ENCODE peak calls at places on chromosomes 16 and 17, in ten cellular contexts. J is transverse colon; W is NCI-H82; C is effector CD4-positive, alpha-beta T cell; I is erythroblast; O is choroid plexus epithelial cell; R is CD8-positive, alpha-beta T cell; Z is AG04450; P is MV-4-11; S is HEK293T. X is an unnamed sample.

GRCh38 chr16:3642397-3643094 is 11.9 kb upstream of the DNASE1 start:
- DNase-seq in Z (no peak), J (peak), C (no peak), I (peak), P (no peak), W (no peak), S (no peak), O (peak), R (no peak), X (peak)

GRCh38 chr16:26688699-26689098 is 378.0 kb upstream of the C16orf82 start:
- DNase-seq in I (no peak), P (no peak), R (no peak), O (no peak), J (no peak), C (no peak), Z (no peak), W (no peak), S (no peak), X (no peak)

GRCh38 chr17:61422116-61422799 is 22.6 kb downstream of the TBX2 start:
- DNase-seq in W (peak), R (no peak), O (no peak), S (no peak), Z (no peak), J (no peak), P (no peak), I (no peak), C (no peak), X (no peak)

GRCh38 chr16:88815901-88816589 is 4.3 kb upstream of the APRT start:
- DNase-seq in W (peak), C (peak), J (peak), S (no peak), Z (no peak), O (no peak), I (peak), R (peak), P (no peak), X (peak)

GRCh38 chr17:50518265-50519023 is 10.2 kb downstream of the MYCBPAP start:
- DNase-seq in W (no peak), O (peak), J (no peak), Z (no peak), S (no peak), R (no peak), I (no peak), C (no peak), P (no peak), X (no peak)

GRCh38 chr17:56389356-56389755 is 204.1 kb upstream of the NOG start:
- DNase-seq in Z (no peak), J (no peak), R (no peak), C (no peak), O (no peak), S (no peak), W (no peak), I (no peak), P (peak), X (no peak)

GRCh38 chr17:12659500-12659899 is 6.2 kb upstream of the MYOCD start:
- DNase-seq in O (peak), R (no peak), C (no peak), S (no peak), J (no peak), I (no peak), Z (peak), P (no peak), W (no peak), X (no peak)

GRCh38 chr17:77422104-77422782 is 281.5 kb downstream of the SEC14L1 start:
- DNase-seq in S (no peak), P (no peak), O (no peak), C (no peak), Z (no peak), I (no peak), R (no peak), J (no peak), W (no peak), X (no peak)

GRCh38 chr16:85428168-85428898 is 184.8 kb upstream of the GSE1 start:
- DNase-seq in J (peak), R (peak), Z (no peak), C (peak), O (peak), S (peak), I (peak), P (no peak), W (peak), X (peak)

GRCh38 chr17:82859431-82860403 is 19.9 kb upstream of the ZNF750 start:
- DNase-seq in W (no peak), S (no peak), I (peak), Z (no peak), J (no peak), C (peak), P (peak), O (peak), R (peak), X (peak)

GRCh38 chr17:55903028-55903690 is 152.3 kb downstream of the PCTP start:
- DNase-seq in P (no peak), O (no peak), Z (no peak), R (no peak), C (no peak), I (no peak), S (no peak), W (no peak), J (no peak), X (no peak)

GRCh38 chr17:49407981-49408501 is 6.6 kb downstream of the PHB1 start:
- DNase-seq in S (peak), I (peak), C (peak), Z (peak), O (peak), J (peak), P (peak), R (peak), W (peak), X (peak)

GRCh38 chr17:47850373-47850691 is 631 bp downstream of the SP6 start:
- DNase-seq in O (no peak), W (no peak), C (no peak), P (no peak), R (no peak), S (no peak), I (no peak), J (no peak), Z (no peak), X (no peak)

GRCh38 chr16:56614549-56614991 is 6.2 kb downstream of the MT2A start:
- DNase-seq in I (no peak), W (no peak), Z (no peak), R (no peak), P (no peak), S (no peak), O (peak), C (no peak), J (no peak), X (no peak)

GRCh38 chr16:15572329-15573001 is 70.5 kb downstream of the MARF1 start:
- DNase-seq in W (no peak), I (no peak), O (peak), R (no peak), Z (peak), C (no peak), S (no peak), J (no peak), P (peak), X (no peak)

GRCh38 chr17:8056232-8056975 is 17.5 kb downstream of the ALOX15B start:
- DNase-seq in Z (peak), S (no peak), J (peak), R (peak), C (no peak), I (no peak), W (peak), P (peak), O (peak), X (no peak)

GRCh38 chr16:80680839-80681238 is 123.6 kb downstream of the CDYL2 start:
- DNase-seq in O (no peak), P (peak), W (no peak), Z (no peak), I (no peak), R (no peak), J (no peak), C (no peak), S (no peak), X (no peak)

GRCh38 chr16:64416232-64417010 is 705.4 kb downstream of the CDH11 start:
- DNase-seq in C (no peak), O (peak), S (no peak), I (no peak), W (no peak), R (no peak), Z (no peak), P (peak), J (no peak), X (no peak)

GRCh38 chr17:78114831-78115723 is 13.5 kb downstream of the TMC6 start:
- DNase-seq in C (no peak), S (no peak), W (no peak), Z (no peak), I (no peak), P (no peak), J (no peak), R (no peak), O (no peak), X (peak)

GRCh38 chr17:62630365-62631085 is 3.1 kb downstream of the MRC2 start:
- DNase-seq in J (no peak), W (no peak), O (no peak), R (no peak), P (no peak), I (no peak), C (no peak), S (no peak), Z (no peak), X (peak)

GRCh38 chr16:31350275-31351005 is 4.5 kb upstream of the ITGAX start:
- DNase-seq in J (no peak), R (no peak), Z (no peak), I (no peak), P (peak), C (no peak), S (no peak), O (no peak), W (no peak), X (peak)

GRCh38 chr17:42387221-42387657 is 1.0 kb downstream of the STAT3 start:
- DNase-seq in P (peak), I (peak), J (no peak), Z (no peak), W (no peak), O (peak), C (no peak), R (no peak), S (no peak), X (no peak)

GRCh38 chr17:68600123-68600880 is 865 bp downstream of the FAM20A start:
- DNase-seq in C (no peak), Z (no peak), I (no peak), W (no peak), J (peak), O (no peak), S (peak), P (no peak), R (no peak), X (peak)

GRCh38 chr17:38706625-38707298 is 1.7 kb downstream of the MLLT6 start:
- DNase-seq in Z (no peak), C (peak), R (no peak), S (no peak), O (no peak), J (no peak), P (no peak), I (peak), W (no peak), X (peak)

GRCh38 chr17:74371653-74372147 is 4.4 kb downstream of the GPR142 start:
- DNase-seq in O (no peak), J (no peak), I (no peak), Z (no peak), C (no peak), P (no peak), R (no peak), W (no peak), S (no peak), X (no peak)

GRCh38 chr17:48427598-48427997 is 2.4 kb downstream of the SKAP1 start:
- DNase-seq in S (no peak), C (peak), O (no peak), J (peak), I (no peak), W (no peak), Z (no peak), R (no peak), P (no peak), X (no peak)

GRCh38 chr17:80290199-80290598 is 29.5 kb downstream of the RNF213 start:
- DNase-seq in I (no peak), P (no peak), W (no peak), Z (no peak), R (no peak), J (no peak), S (no peak), C (no peak), O (no peak), X (no peak)

GRCh38 chr16:21599994-21600773 is 807 bp downstream of the METTL9 start:
- DNase-seq in R (peak), P (no peak), S (peak), Z (no peak), I (peak), J (no peak), C (peak), O (peak), W (peak), X (no peak)

GRCh38 chr17:49388692-49389513 is 25.8 kb downstream of the PHB1 start:
- DNase-seq in I (no peak), Z (no peak), W (no peak), J (no peak), O (no peak), S (no peak), C (no peak), R (no peak), P (no peak), X (no peak)

GRCh38 chr16:85163278-85164112 is 51.2 kb upstream of the CIBAR2 start:
- DNase-seq in P (no peak), O (no peak), R (no peak), I (no peak), Z (no peak), C (no peak), S (no peak), J (no peak), W (no peak), X (no peak)

GRCh38 chr17:49976163-49976827 is 7.3 kb downstream of the DLX4 start:
- DNase-seq in Z (no peak), I (no peak), P (no peak), C (no peak), W (peak), J (no peak), O (no peak), S (peak), R (no peak), X (no peak)

GRCh38 chr16:68473358-68474064 is 25.2 kb upstream of the SMPD3 start:
- DNase-seq in W (no peak), S (no peak), Z (no peak), R (no peak), O (no peak), P (peak), I (no peak), J (no peak), C (no peak), X (no peak)

X was measured in H7.